ENCODE peak calls at places on chromosomes 16 and 17, in six cellular contexts. One of them, this sample, is unnamed.

GRCh38 chr16:85426806-85427205 is 186.3 kb upstream of the GSE1 start:
- DNase-seq in HepG2: no peak
- DNase-seq in K562: no peak
- DNase-seq in GM12878: no peak
- DNase-seq in A549: no peak
- DNase-seq in IMR-90: no peak
- DNase-seq in this sample: no peak

GRCh38 chr16:24774510-24774909 is 45.1 kb downstream of the TNRC6A start:
- DNase-seq in IMR-90: no peak
- DNase-seq in K562: no peak
- DNase-seq in A549: no peak
- DNase-seq in HepG2: no peak
- DNase-seq in GM12878: no peak
- DNase-seq in this sample: no peak

GRCh38 chr17:34436607-34437006 is 73.6 kb upstream of the CCL1 start:
- DNase-seq in HepG2: no peak
- DNase-seq in GM12878: no peak
- DNase-seq in K562: no peak
- DNase-seq in IMR-90: no peak
- DNase-seq in A549: no peak
- DNase-seq in this sample: no peak

GRCh38 chr17:78529871-78530670 is 47.1 kb downstream of the DNAH17 start:
- DNase-seq in HepG2: no peak
- DNase-seq in IMR-90: no peak
- DNase-seq in K562: no peak
- DNase-seq in A549: no peak
- DNase-seq in GM12878: no peak
- DNase-seq in this sample: no peak

GRCh38 chr17:51200295-51200694 is 34.1 kb downstream of the NME2 start:
- DNase-seq in GM12878: no peak
- DNase-seq in HepG2: no peak
- DNase-seq in A549: no peak
- DNase-seq in IMR-90: no peak
- DNase-seq in K562: no peak
- DNase-seq in this sample: no peak

GRCh38 chr16:12917653-12918052 is 16.3 kb downstream of the SHISA9 start:
- DNase-seq in IMR-90: no peak
- DNase-seq in K562: no peak
- DNase-seq in GM12878: no peak
- DNase-seq in HepG2: no peak
- DNase-seq in A549: peak
- DNase-seq in this sample: no peak

GRCh38 chr16:82627811-82628339 is 1.1 kb downstream of the CDH13 start:
- DNase-seq in GM12878: no peak
- DNase-seq in A549: no peak
- DNase-seq in HepG2: no peak
- DNase-seq in IMR-90: peak
- DNase-seq in K562: no peak
- DNase-seq in this sample: no peak

GRCh38 chr17:42901535-42902229 is 1.1 kb downstream of the G6PC1 start:
- DNase-seq in HepG2: no peak
- DNase-seq in IMR-90: no peak
- DNase-seq in GM12878: no peak
- DNase-seq in K562: no peak
- DNase-seq in A549: no peak
- DNase-seq in this sample: no peak

GRCh38 chr16:3180445-3180878 is 7.5 kb upstream of the OR1F1 start:
- DNase-seq in GM12878: no peak
- DNase-seq in A549: peak
- DNase-seq in IMR-90: no peak
- DNase-seq in K562: peak
- DNase-seq in HepG2: no peak
- DNase-seq in this sample: no peak

GRCh38 chr16:67942200-67942509 is 1.8 kb downstream of the LCAT start:
- DNase-seq in K562: peak
- DNase-seq in GM12878: no peak
- DNase-seq in IMR-90: peak
- DNase-seq in A549: peak
- DNase-seq in HepG2: peak
- DNase-seq in this sample: peak

GRCh38 chr17:8153550-8153956 is 1.3 kb upstream of the PER1 start:
- DNase-seq in HepG2: peak
- DNase-seq in A549: peak
- DNase-seq in GM12878: no peak
- DNase-seq in K562: peak
- DNase-seq in IMR-90: peak
- DNase-seq in this sample: no peak

GRCh38 chr17:42404326-42405055 is 16.2 kb upstream of the STAT3 start:
- DNase-seq in A549: no peak
- DNase-seq in IMR-90: no peak
- DNase-seq in GM12878: no peak
- DNase-seq in HepG2: no peak
- DNase-seq in K562: no peak
- DNase-seq in this sample: no peak

GRCh38 chr17:11996722-11997146 is 541 bp downstream of the ZNF18 start:
- DNase-seq in A549: peak
- DNase-seq in GM12878: peak
- DNase-seq in K562: peak
- DNase-seq in IMR-90: peak
- DNase-seq in HepG2: peak
- DNase-seq in this sample: peak

GRCh38 chr17:77115947-77116346 is 24.8 kb upstream of the SEC14L1 start:
- DNase-seq in GM12878: no peak
- DNase-seq in HepG2: no peak
- DNase-seq in K562: no peak
- DNase-seq in A549: no peak
- DNase-seq in IMR-90: no peak
- DNase-seq in this sample: no peak

GRCh38 chr17:4436381-4436780 is 2.6 kb downstream of the SPNS3 start:
- DNase-seq in K562: no peak
- DNase-seq in GM12878: no peak
- DNase-seq in A549: no peak
- DNase-seq in HepG2: no peak
- DNase-seq in IMR-90: no peak
- DNase-seq in this sample: no peak

GRCh38 chr17:4436846-4437245 is 3.1 kb downstream of the SPNS3 start:
- DNase-seq in GM12878: no peak
- DNase-seq in A549: no peak
- DNase-seq in K562: no peak
- DNase-seq in IMR-90: no peak
- DNase-seq in HepG2: no peak
- DNase-seq in this sample: no peak

GRCh38 chr17:4438162-4438944 is 4.6 kb downstream of the SPNS3 start:
- DNase-seq in HepG2: peak
- DNase-seq in GM12878: no peak
- DNase-seq in K562: no peak
- DNase-seq in A549: no peak
- DNase-seq in IMR-90: no peak
- DNase-seq in this sample: no peak

GRCh38 chr17:4433515-4434031 is at the start of gene SPNS3:
- DNase-seq in K562: no peak
- DNase-seq in A549: no peak
- DNase-seq in IMR-90: no peak
- DNase-seq in HepG2: no peak
- DNase-seq in GM12878: no peak
- DNase-seq in this sample: no peak
- TF ChIP-seq BHLHE40 in K562: no peak
- TF ChIP-seq BHLHE40 in A549: no peak
- TF ChIP-seq BHLHE40 in IMR-90: no peak
- TF ChIP-seq BHLHE40 in HepG2: no peak
- TF ChIP-seq BHLHE40 in GM12878: no peak
- TF ChIP-seq BHLHE40 in this sample: no peak

GRCh38 chr17:70310251-70310672 is 140.9 kb downstream of the KCNJ2 start:
- DNase-seq in HepG2: no peak
- DNase-seq in IMR-90: no peak
- DNase-seq in A549: no peak
- DNase-seq in GM12878: no peak
- DNase-seq in K562: no peak
- DNase-seq in this sample: no peak

GRCh38 chr17:70313031-70313430 is 143.7 kb downstream of the KCNJ2 start:
- DNase-seq in IMR-90: peak
- DNase-seq in K562: no peak
- DNase-seq in A549: no peak
- DNase-seq in HepG2: no peak
- DNase-seq in GM12878: no peak
- DNase-seq in this sample: no peak

GRCh38 chr17:70308619-70309018 is 139.3 kb downstream of the KCNJ2 start:
- DNase-seq in A549: no peak
- DNase-seq in IMR-90: no peak
- DNase-seq in HepG2: no peak
- DNase-seq in K562: no peak
- DNase-seq in GM12878: no peak
- DNase-seq in this sample: no peak

GRCh38 chr17:70307430-70307829 is 138.1 kb downstream of the KCNJ2 start:
- DNase-seq in GM12878: no peak
- DNase-seq in A549: no peak
- DNase-seq in IMR-90: peak
- DNase-seq in K562: no peak
- DNase-seq in HepG2: no peak
- DNase-seq in this sample: no peak
- TF ChIP-seq BHLHE40 in GM12878: no peak
- TF ChIP-seq BHLHE40 in A549: no peak
- TF ChIP-seq BHLHE40 in IMR-90: no peak
- TF ChIP-seq BHLHE40 in K562: no peak
- TF ChIP-seq BHLHE40 in HepG2: no peak
- TF ChIP-seq BHLHE40 in this sample: no peak

DNA sequence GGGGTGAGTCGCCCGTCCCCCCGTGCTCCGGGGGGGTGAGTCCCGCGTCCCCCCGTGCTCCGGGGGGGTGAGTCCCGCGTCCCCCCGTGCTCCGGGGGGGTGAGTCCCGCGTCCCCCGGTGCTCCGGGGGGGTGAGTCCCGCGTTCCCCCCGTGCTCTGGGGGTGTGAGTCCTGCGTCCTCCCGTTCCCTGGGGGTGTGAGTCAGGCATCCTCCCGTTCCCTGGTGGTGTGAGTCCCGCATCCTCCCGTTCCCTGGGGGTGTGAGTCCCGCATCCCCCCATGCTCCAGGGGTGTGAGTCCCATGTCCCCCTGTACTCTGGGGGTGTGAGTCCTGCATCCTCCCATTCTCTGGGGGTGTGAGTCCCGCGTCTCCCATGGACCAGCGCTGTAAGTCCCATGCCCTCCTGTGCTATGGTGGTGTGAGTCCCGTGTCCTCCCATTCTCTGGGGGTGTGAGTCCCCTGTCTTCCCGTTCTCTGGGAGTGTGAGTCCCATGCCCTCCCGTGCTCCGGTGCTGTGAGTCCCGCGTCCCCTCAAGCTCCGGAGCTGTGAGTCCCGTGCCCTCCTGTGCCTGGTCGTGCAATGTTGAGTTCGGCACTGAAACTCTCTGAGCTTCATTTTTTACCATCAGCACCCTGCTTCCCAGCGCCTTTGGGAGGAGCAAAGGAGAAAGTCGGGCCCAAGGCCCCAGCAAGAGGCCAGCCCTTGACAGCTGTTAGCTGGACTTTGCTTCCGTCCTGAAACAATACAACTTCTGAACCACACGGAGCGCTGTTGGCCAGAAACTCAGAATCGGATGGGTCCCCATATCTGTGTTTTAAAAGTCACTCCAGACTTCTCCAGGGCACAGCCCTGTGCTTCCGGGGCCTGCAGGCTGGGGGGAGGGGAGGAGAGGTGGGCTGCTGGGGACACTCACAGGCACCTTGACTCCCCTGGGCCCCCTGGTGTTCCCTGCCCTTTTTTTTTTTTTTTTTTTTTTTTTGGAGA is 11.5 kb upstream of the ZC3H18 start:
- DNase-seq in GM12878: no peak
- DNase-seq in K562: peak
- DNase-seq in IMR-90: peak
- DNase-seq in A549: peak
- DNase-seq in HepG2: peak
- DNase-seq in this sample: peak
- TF ChIP-seq BHLHE40 in GM12878: no peak
- TF ChIP-seq BHLHE40 in K562: no peak
- TF ChIP-seq BHLHE40 in IMR-90: no peak
- TF ChIP-seq BHLHE40 in A549: no peak
- TF ChIP-seq BHLHE40 in HepG2: no peak
- TF ChIP-seq BHLHE40 in this sample: no peak

DNA sequence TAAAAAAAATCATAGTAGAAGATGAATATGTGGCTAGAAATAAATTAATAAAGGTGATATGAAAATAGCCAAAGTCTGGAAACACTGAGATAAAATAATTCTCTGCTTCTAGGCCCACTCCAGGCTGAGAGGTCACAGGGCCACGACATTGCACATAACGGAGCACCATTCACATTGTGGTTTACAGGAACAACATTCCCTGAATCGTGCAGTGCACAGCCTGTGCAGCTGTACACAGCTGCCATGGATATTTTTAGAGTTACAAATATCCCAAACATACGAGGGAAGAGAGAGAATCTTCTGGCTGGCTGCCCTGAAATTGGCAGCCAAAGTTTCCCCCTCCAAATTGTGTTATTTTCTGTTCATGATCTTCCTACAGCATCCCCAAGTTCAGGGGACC is 68.8 kb downstream of the GSG1L start:
- DNase-seq in HepG2: no peak
- DNase-seq in GM12878: no peak
- DNase-seq in A549: no peak
- DNase-seq in IMR-90: no peak
- DNase-seq in K562: no peak
- DNase-seq in this sample: no peak
- TF ChIP-seq BHLHE40 in HepG2: no peak
- TF ChIP-seq BHLHE40 in GM12878: no peak
- TF ChIP-seq BHLHE40 in A549: no peak
- TF ChIP-seq BHLHE40 in IMR-90: no peak
- TF ChIP-seq BHLHE40 in K562: no peak
- TF ChIP-seq BHLHE40 in this sample: no peak

DNA sequence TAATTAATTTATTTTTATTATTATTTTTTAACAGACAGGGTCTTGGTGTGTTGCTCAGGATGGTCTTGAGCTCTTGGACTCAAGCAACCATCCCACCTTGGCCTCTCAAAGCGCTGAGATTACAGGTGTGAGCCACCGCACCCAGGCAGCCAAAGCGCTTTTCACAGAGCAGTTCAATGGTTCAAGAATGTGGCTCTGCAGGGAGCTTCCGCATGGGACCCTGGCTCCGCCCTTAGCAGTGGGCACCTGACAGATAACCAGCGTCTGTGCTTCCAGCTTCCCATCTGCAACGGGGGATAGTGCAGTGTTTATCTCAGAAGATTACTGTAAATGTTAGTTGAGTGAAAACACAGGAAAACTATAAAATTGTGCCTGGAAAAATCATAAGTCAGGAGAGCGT is 99.4 kb downstream of the KCNJ12 start:
- DNase-seq in K562: peak
- DNase-seq in HepG2: no peak
- DNase-seq in GM12878: no peak
- DNase-seq in IMR-90: no peak
- DNase-seq in A549: no peak
- DNase-seq in this sample: no peak
- TF ChIP-seq BHLHE40 in K562: no peak
- TF ChIP-seq BHLHE40 in HepG2: no peak
- TF ChIP-seq BHLHE40 in GM12878: no peak
- TF ChIP-seq BHLHE40 in IMR-90: no peak
- TF ChIP-seq BHLHE40 in A549: no peak
- TF ChIP-seq BHLHE40 in this sample: no peak

This sample was measured in HEK293T.